ENCODE peak calls at places on chromosomes 1 and 21, in nine cellular contexts. Y is naive thymus-derived CD8-positive, alpha-beta T cell; U is memory B cell; R is GM04503; P is A549; E is transverse colon; L is posterior cingulate gyrus; O is thyroid gland; S is erythroblast. B is an unnamed sample.

GRCh38 chr21:25107708-25108107 is 499.6 kb downstream of the MRPL39 start:
- DNase-seq in Y (no peak), U (no peak), R (peak), P (no peak), E (no peak), L (no peak), O (no peak), S (no peak), B (peak)

GRCh38 chr1:246577720-246578106 is 11.5 kb downstream of the CNST start:
- DNase-seq in Y (no peak), U (no peak), R (no peak), P (no peak), E (no peak), L (no peak), O (no peak), S (peak), B (no peak)

GRCh38 chr1:51189421-51190073 is 46.5 kb upstream of the RNF11 start:
- DNase-seq in Y (no peak), U (peak), R (no peak), P (peak), E (peak), L (peak), O (peak), S (peak), B (peak)

GRCh38 chr1:79561521-79561978 is 555.0 kb upstream of the ADGRL4 start:
- DNase-seq in Y (no peak), U (no peak), R (no peak), P (no peak), E (no peak), L (no peak), O (no peak), S (no peak), B (no peak)

GRCh38 chr1:247360991-247361721 is 29.5 kb upstream of the ZNF496 start:
- DNase-seq in Y (no peak), U (no peak), R (no peak), P (no peak), E (peak), L (no peak), O (peak), S (no peak), B (no peak)

GRCh38 chr1:221708987-221709386 is 32.9 kb downstream of the DUSP10 start:
- DNase-seq in Y (peak), U (no peak), R (no peak), P (peak), E (peak), L (peak), O (peak), S (peak), B (no peak)

GRCh38 chr1:201982082-201982922 is at the start of gene RNPEP:
- DNase-seq in Y (peak), U (no peak), R (peak), P (peak), E (peak), L (peak), O (peak), S (peak), B (peak)

GRCh38 chr1:44947060-44947773 is 39.2 kb downstream of the EIF2B3 start:
- DNase-seq in Y (no peak), U (no peak), R (peak), P (no peak), E (no peak), L (peak), O (peak), S (no peak), B (peak)

GRCh38 chr1:186722711-186723309 is 42.6 kb upstream of the PTGS2 start:
- DNase-seq in Y (no peak), U (no peak), R (peak), P (peak), E (no peak), L (no peak), O (no peak), S (peak), B (peak)

GRCh38 chr1:180501865-180502360 is 464 bp downstream of the ACBD6 start:
- DNase-seq in Y (peak), U (no peak), R (no peak), P (no peak), E (no peak), L (no peak), O (peak), S (no peak), B (no peak)

GRCh38 chr21:41536076-41536826 is 28.3 kb upstream of the TMPRSS2 start:
- DNase-seq in Y (no peak), U (no peak), R (no peak), P (no peak), E (peak), L (no peak), O (peak), S (no peak), B (no peak)

GRCh38 chr1:167474191-167474641 is 44.1 kb downstream of the CD247 start:
- DNase-seq in Y (peak), U (no peak), R (no peak), P (no peak), E (no peak), L (no peak), O (peak), S (no peak), B (no peak)

GRCh38 chr1:147177611-147178370 is 5.5 kb upstream of the PRKAB2 start:
- DNase-seq in Y (no peak), U (no peak), R (no peak), P (no peak), E (no peak), L (no peak), O (peak), S (peak), B (no peak)

GRCh38 chr1:108502624-108503023 is 52.5 kb downstream of the NBPF6 start:
- DNase-seq in Y (no peak), U (no peak), R (peak), P (no peak), E (no peak), L (no peak), O (no peak), S (no peak), B (no peak)

GRCh38 chr1:51877434-51878306 is 857 bp downstream of the NRDC start:
- DNase-seq in Y (no peak), U (no peak), R (no peak), P (peak), E (peak), L (peak), O (peak), S (peak), B (no peak)

GRCh38 chr1:189787201-189787600 is 690.5 kb downstream of the BRINP3 start:
- DNase-seq in Y (no peak), U (no peak), R (no peak), P (no peak), E (no peak), L (peak), O (no peak), S (no peak), B (no peak)

GRCh38 chr1:201709564-201710295 is 119.2 kb upstream of the IPO9 start:
- DNase-seq in Y (peak), U (peak), R (no peak), P (peak), E (peak), L (peak), O (peak), S (peak), B (no peak)

GRCh38 chr1:29145739-29146437 is 22.2 kb upstream of the TMEM200B start:
- DNase-seq in Y (no peak), U (no peak), R (peak), P (peak), E (no peak), L (no peak), O (no peak), S (peak), B (peak)

GRCh38 chr1:82091729-82092128 is 291.0 kb downstream of the ADGRL2 start:
- DNase-seq in Y (no peak), U (no peak), R (no peak), P (no peak), E (no peak), L (no peak), O (no peak), S (no peak), B (no peak)

GRCh38 chr1:6419803-6420593 is at the start of gene HES2:
- DNase-seq in Y (no peak), U (no peak), R (no peak), P (no peak), E (peak), L (no peak), O (no peak), S (peak), B (no peak)

GRCh38 chr1:58460469-58460868 is 86.1 kb downstream of the OMA1 start:
- DNase-seq in Y (no peak), U (no peak), R (no peak), P (no peak), E (no peak), L (no peak), O (no peak), S (no peak), B (no peak)